ENCODE peak calls at places on chromosomes 4 and X, in five cellular contexts. M, T, R, B and W are unnamed samples.

GRCh38 chr4:139839664-139840063 is 174.0 kb downstream of the MGST2 start:
- DNase-seq in R (no peak), T (no peak), M (no peak), B (no peak), W (no peak)

GRCh38 chr4:26377352-26378311 is 56.8 kb downstream of the RBPJ start:
- DNase-seq in M (no peak), R (no peak), T (no peak), B (no peak), W (no peak)

GRCh38 chrX:140710710-140711109 is 1.2 kb downstream of the LINC00632 start:
- DNase-seq in B (no peak), M (no peak), T (no peak), R (no peak), W (no peak)

GRCh38 chrX:77446029-77446585 is 1.1 kb upstream of the FGF16 start:
- DNase-seq in R (no peak), B (no peak), M (no peak), T (no peak), W (peak; percentile 48)

GRCh38 chr4:106063009-106063408 is 167.7 kb downstream of the NPNT start:
- DNase-seq in M (no peak), R (no peak), B (no peak), T (no peak), W (no peak)

GRCh38 chr4:142845293-142846070 is 619 bp downstream of the INPP4B start:
- DNase-seq in M (no peak), B (no peak), R (peak; percentile 27), T (peak; percentile 0), W (peak; percentile 35)

GRCh38 chrX:23637187-23637586 is 30.1 kb upstream of the PRDX4 start:
- DNase-seq in T (no peak), B (no peak), R (no peak), M (no peak), W (no peak)

GRCh38 chr4:112817933-112818921 is 181.3 kb downstream of the LARP7 start:
- DNase-seq in T (no peak), M (no peak), B (peak; percentile 55), R (peak; percentile 25), W (peak; percentile 53)

GRCh38 chr4:39255266-39255665 is 72.9 kb downstream of the WDR19 start:
- DNase-seq in R (no peak), T (no peak), B (no peak), M (no peak), W (no peak)

GRCh38 chrX:154430504-154430903 is 2.0 kb downstream of the ATP6AP1 start:
- DNase-seq in R (no peak), T (no peak), B (no peak), M (no peak), W (no peak)

GRCh38 chrX:150361777-150362351 is 1.3 kb upstream of the MAMLD1 start:
- DNase-seq in R (no peak), T (no peak), M (no peak), B (no peak), W (peak; percentile 3)

GRCh38 chrX:107355533-107355932 is 93.9 kb upstream of the FRMPD3 start:
- DNase-seq in M (no peak), B (no peak), R (no peak), T (no peak), W (no peak)

GRCh38 chrX:16897445-16897844 is 27.3 kb upstream of the RBBP7 start:
- DNase-seq in B (no peak), M (no peak), T (no peak), R (no peak), W (no peak)

GRCh38 chr4:85860066-85860465 is 385.1 kb downstream of the ARHGAP24 start:
- DNase-seq in B (no peak), T (no peak), R (no peak), M (no peak), W (no peak)

GRCh38 chrX:119500061-119500800 is 32.0 kb downstream of the SLC25A5 start:
- DNase-seq in M (no peak), B (no peak), R (no peak), T (no peak), W (no peak)

GRCh38 chr4:162957521-162958143 is 209.1 kb downstream of the NAF1 start:
- DNase-seq in T (no peak), B (no peak), R (no peak), M (no peak), W (no peak)

GRCh38 chr4:52051615-52052474 is 741 bp downstream of the SPATA18 start:
- DNase-seq in R (peak; percentile 82), B (no peak), M (peak; percentile 56), T (no peak), W (peak; percentile 86)

GRCh38 chr4:189204616-189205015 is 736.1 kb upstream of the FRG1 start:
- DNase-seq in M (no peak), B (no peak), R (no peak), T (no peak), W (no peak)

GRCh38 chrX:56729152-56729557 is at the start of gene NBDY:
- DNase-seq in M (no peak), B (no peak), R (peak; percentile 33), T (peak; percentile 10), W (peak; percentile 18)

GRCh38 chr4:3317011-3317655 is 24.3 kb downstream of the RGS12 start:
- DNase-seq in M (no peak), B (no peak), R (peak; percentile 22), T (no peak), W (no peak)

GRCh38 chr4:186723207-186724047 is at the start of gene FAT1:
- DNase-seq in T (no peak), R (peak; percentile 72), B (no peak), M (peak; percentile 70), W (peak; percentile 78)

GRCh38 chr4:147094228-147094627 is 148.6 kb upstream of the TTC29 start:
- DNase-seq in M (no peak), R (no peak), B (no peak), T (no peak), W (no peak)

GRCh38 chrX:69179380-69179911 is 14.2 kb upstream of the PJA1 start:
- DNase-seq in R (no peak), B (no peak), T (no peak), M (no peak), W (no peak)

GRCh38 chr4:13833171-13833804 is 205.8 kb upstream of the BOD1L1 start:
- DNase-seq in R (no peak), T (no peak), B (no peak), M (no peak), W (no peak)

GRCh38 chr4:37685211-37685725 is 908 bp downstream of the RELL1 start:
- DNase-seq in R (no peak), M (no peak), B (no peak), T (peak; percentile 12), W (no peak)

GRCh38 chr4:37684154-37684553 is 2.0 kb downstream of the RELL1 start:
- DNase-seq in T (no peak), M (no peak), B (no peak), R (no peak), W (no peak)

GRCh38 chr4:37685726-37686372 is 327 bp downstream of the RELL1 start:
- DNase-seq in B (no peak), R (peak; percentile 58), T (peak; percentile 42), M (peak; percentile 47), W (peak; percentile 61)

GRCh38 chr4:37680089-37680488 is 6.1 kb downstream of the RELL1 start:
- DNase-seq in B (no peak), R (no peak), M (no peak), T (no peak), W (no peak)

GRCh38 chr4:37682701-37683401 is 3.3 kb downstream of the RELL1 start:
- DNase-seq in R (no peak), M (no peak), T (no peak), B (peak; percentile 87), W (no peak)
- TF ChIP-seq CTCF in R (no peak), M (no peak), T (no peak), B (peak; percentile 16), W (no peak)

DNA sequence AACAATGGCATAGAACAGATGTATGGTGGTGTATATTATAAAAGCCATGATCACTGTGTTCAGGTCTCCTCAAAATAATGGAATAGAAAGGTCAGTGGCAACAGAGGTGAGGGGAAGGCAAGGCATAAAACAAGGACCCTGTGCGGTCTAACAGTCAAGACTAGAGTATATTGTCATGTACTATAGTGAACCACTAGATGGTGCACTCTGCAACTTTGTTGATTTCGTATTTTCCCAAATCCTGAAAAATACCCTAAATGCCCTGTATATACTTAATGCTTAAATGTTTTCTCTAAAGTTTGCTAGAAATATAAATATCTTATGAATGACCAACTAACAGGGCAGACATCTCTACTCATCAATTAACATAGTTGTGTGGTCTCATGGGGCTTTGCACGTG is 453.0 kb downstream of the PCDH11X start:
- DNase-seq in M (no peak), B (no peak), R (no peak), T (no peak), W (peak; percentile 2)
- TF ChIP-seq CTCF in M (peak; percentile 47), B (no peak), R (no peak), T (no peak), W (peak; percentile 42)

DNA sequence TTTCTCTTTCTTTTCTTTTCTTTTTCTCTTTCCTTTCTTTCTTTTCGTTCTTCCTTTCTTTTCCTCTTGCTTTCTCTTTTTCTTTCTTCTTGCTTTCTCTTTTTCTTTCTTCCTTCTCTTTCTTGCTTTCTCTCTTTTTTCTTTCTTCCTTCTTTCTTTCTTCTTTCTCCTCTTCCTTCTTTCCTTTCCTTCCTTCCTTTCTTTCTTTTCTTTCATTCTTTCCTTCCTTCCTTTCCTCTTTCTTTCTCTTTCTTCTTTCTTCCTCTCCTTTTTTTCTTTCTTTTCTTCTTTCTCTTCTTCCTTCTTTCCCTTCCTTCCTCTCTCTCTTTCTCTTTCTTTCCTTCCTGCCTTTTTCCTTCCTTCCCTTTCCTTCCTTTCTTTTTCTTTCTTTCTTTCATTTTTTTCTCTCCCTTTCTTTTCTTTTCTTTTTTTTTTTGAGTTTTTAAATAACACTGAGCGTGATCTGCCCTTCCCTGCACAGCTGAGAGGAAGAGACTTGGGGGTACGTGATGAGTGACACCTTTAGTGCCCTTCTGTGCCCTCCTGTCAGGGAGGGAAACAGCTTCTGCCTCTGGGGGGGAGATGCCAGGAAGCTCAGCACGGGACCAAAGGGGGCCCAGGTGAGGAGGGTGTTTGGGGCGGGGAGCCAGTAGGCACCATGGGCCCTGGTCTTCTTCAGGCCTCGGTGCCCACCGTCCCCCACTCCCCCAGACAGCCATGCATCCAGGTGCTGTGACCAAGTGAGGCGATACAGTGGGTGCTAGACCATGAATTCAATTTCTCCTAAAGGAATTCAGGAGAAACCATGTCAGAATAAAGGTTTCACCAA is 36.6 kb upstream of the CDKN2AIP start:
- DNase-seq in R (no peak), M (no peak), B (no peak), T (no peak), W (no peak)
- TF ChIP-seq CTCF in R (no peak), M (no peak), B (no peak), T (peak; percentile 25), W (no peak)

GRCh38 chrX:131746491-131746968 is 202.7 kb downstream of the OR13H1 start:
- DNase-seq in T (no peak), B (peak; percentile 87), M (no peak), R (peak; percentile 86), W (no peak)
- TF ChIP-seq CTCF in T (no peak), B (peak; percentile 62), M (no peak), R (no peak), W (no peak)

GRCh38 chrX:13094780-13095425 is 50.5 kb upstream of the FAM9C start:
- DNase-seq in R (no peak), B (no peak), M (no peak), T (no peak), W (no peak)
- TF ChIP-seq CTCF in R (no peak), B (no peak), M (no peak), T (no peak), W (no peak)

DNA sequence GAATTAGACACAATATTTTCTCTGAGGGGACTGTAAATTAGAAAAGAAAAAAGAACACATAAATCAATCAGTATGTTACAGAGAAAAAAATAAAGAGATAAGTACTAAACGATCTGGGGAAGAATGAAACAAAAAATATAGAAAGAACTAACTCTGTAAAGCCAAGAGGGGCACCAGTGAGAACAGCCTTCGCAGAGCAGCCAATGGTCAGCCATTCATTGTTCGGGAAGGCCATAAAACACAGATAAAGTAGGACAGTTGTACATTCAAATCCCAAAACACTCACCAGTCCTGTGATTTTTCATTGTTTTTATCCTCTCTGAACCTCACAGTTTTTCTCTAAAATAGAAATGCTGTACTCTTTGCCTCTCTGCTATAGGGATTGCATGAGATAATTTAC is 127.9 kb downstream of the NEK1 start:
- DNase-seq in B (no peak), R (no peak), T (no peak), M (no peak), W (no peak)
- TF ChIP-seq CTCF in B (no peak), R (no peak), T (no peak), M (no peak), W (no peak)